ENCODE peak calls at places on chromosome 5, in four cellular contexts. One of them, this sample, is unnamed.

GRCh38 chr5:103259705-103260355 is 1.3 kb downstream of the MACIR start:
- DNase-seq in GM23338: peak
- DNase-seq in A549: no peak
- DNase-seq in ovary: no peak
- DNase-seq in this sample: peak

GRCh38 chr5:124902097-124902821 is 155.8 kb upstream of the ZNF608 start:
- DNase-seq in ovary: no peak
- DNase-seq in A549: no peak
- DNase-seq in GM23338: no peak
- DNase-seq in this sample: no peak

GRCh38 chr5:179292681-179293080 is 52.6 kb downstream of the ADAMTS2 start:
- DNase-seq in A549: no peak
- DNase-seq in ovary: no peak
- DNase-seq in GM23338: no peak
- DNase-seq in this sample: no peak

GRCh38 chr5:105350406-105351140 is 1788.0 kb upstream of the NUDT12 start:
- DNase-seq in A549: peak
- DNase-seq in GM23338: no peak
- DNase-seq in ovary: no peak
- DNase-seq in this sample: no peak

GRCh38 chr5:126139773-126140172 is 283.4 kb upstream of the GRAMD2B start:
- DNase-seq in GM23338: peak
- DNase-seq in ovary: no peak
- DNase-seq in A549: no peak
- DNase-seq in this sample: no peak

GRCh38 chr5:55535199-55535905 is 588 bp upstream of the PLPP1 start:
- DNase-seq in ovary: no peak
- DNase-seq in A549: peak
- DNase-seq in GM23338: peak
- DNase-seq in this sample: no peak

GRCh38 chr5:116502616-116503015 is 72.0 kb downstream of the SEMA6A start:
- DNase-seq in GM23338: no peak
- DNase-seq in ovary: no peak
- DNase-seq in A549: no peak
- DNase-seq in this sample: no peak

GRCh38 chr5:81121836-81122235 is 111.3 kb upstream of the CKMT2 start:
- DNase-seq in GM23338: no peak
- DNase-seq in ovary: no peak
- DNase-seq in A549: no peak
- DNase-seq in this sample: no peak

GRCh38 chr5:23523998-23524397 is 16.6 kb downstream of the PRDM9 start:
- DNase-seq in A549: no peak
- DNase-seq in GM23338: no peak
- DNase-seq in ovary: no peak
- DNase-seq in this sample: no peak

GRCh38 chr5:80959768-80960442 is at the start of gene RASGRF2:
- DNase-seq in ovary: peak
- DNase-seq in A549: peak
- DNase-seq in GM23338: peak
- DNase-seq in this sample: peak

GRCh38 chr5:176542135-176542595 is 5.0 kb upstream of the RNF44 start:
- DNase-seq in ovary: peak
- DNase-seq in GM23338: no peak
- DNase-seq in A549: no peak
- DNase-seq in this sample: no peak

GRCh38 chr5:178367351-178368120 is 134.9 kb upstream of the PHYKPL start:
- DNase-seq in A549: no peak
- DNase-seq in GM23338: no peak
- DNase-seq in ovary: no peak
- DNase-seq in this sample: no peak

GRCh38 chr5:405421-405820 is 37.6 kb upstream of the EXOC3 start:
- DNase-seq in ovary: no peak
- DNase-seq in A549: no peak
- DNase-seq in GM23338: no peak
- DNase-seq in this sample: no peak

GRCh38 chr5:67305913-67306710 is 109.5 kb upstream of the CD180 start:
- DNase-seq in ovary: no peak
- DNase-seq in GM23338: no peak
- DNase-seq in A549: no peak
- DNase-seq in this sample: no peak

GRCh38 chr5:427415-428087 is 15.4 kb upstream of the EXOC3 start:
- DNase-seq in GM23338: no peak
- DNase-seq in ovary: peak
- DNase-seq in A549: no peak
- DNase-seq in this sample: no peak

GRCh38 chr5:89580976-89581375 is 698.0 kb upstream of the MEF2C start:
- DNase-seq in A549: no peak
- DNase-seq in GM23338: peak
- DNase-seq in ovary: no peak
- DNase-seq in this sample: no peak

GRCh38 chr5:83564069-83564749 is 92.7 kb downstream of the VCAN start:
- DNase-seq in GM23338: peak
- DNase-seq in A549: peak
- DNase-seq in ovary: no peak
- DNase-seq in this sample: peak

GRCh38 chr5:24923400-24923799 is 278.6 kb upstream of the CDH10 start:
- DNase-seq in A549: no peak
- DNase-seq in GM23338: peak
- DNase-seq in ovary: no peak
- DNase-seq in this sample: no peak

GRCh38 chr5:140219068-140219971 is 44.3 kb downstream of the CYSTM1 start:
- DNase-seq in GM23338: no peak
- DNase-seq in ovary: no peak
- DNase-seq in A549: no peak
- DNase-seq in this sample: no peak

GRCh38 chr5:161851691-161852299 is 3.9 kb downstream of the GABRA1 start:
- DNase-seq in ovary: no peak
- DNase-seq in A549: peak
- DNase-seq in GM23338: peak
- DNase-seq in this sample: peak

GRCh38 chr5:71528206-71528605 is 58.9 kb upstream of the MCCC2 start:
- DNase-seq in ovary: no peak
- DNase-seq in A549: no peak
- DNase-seq in GM23338: no peak
- DNase-seq in this sample: no peak

GRCh38 chr5:87069974-87070608 is 197.6 kb upstream of the RASA1 start:
- DNase-seq in ovary: no peak
- DNase-seq in A549: peak
- DNase-seq in GM23338: peak
- DNase-seq in this sample: peak

GRCh38 chr5:158979749-158980521 is 119.8 kb downstream of the EBF1 start:
- DNase-seq in ovary: peak
- DNase-seq in GM23338: peak
- DNase-seq in A549: peak
- DNase-seq in this sample: peak

GRCh38 chr5:113244966-113245365 is 189.8 kb downstream of the TSSK1B start:
- DNase-seq in A549: no peak
- DNase-seq in GM23338: no peak
- DNase-seq in ovary: no peak
- DNase-seq in this sample: no peak

GRCh38 chr5:176769911-176770310 is 40.4 kb upstream of the UNC5A start:
- DNase-seq in A549: no peak
- DNase-seq in GM23338: no peak
- DNase-seq in ovary: no peak
- DNase-seq in this sample: no peak

GRCh38 chr5:140821375-140822280 is at the start of gene PCDHA5:
- DNase-seq in GM23338: peak
- DNase-seq in ovary: no peak
- DNase-seq in A549: peak
- DNase-seq in this sample: no peak

GRCh38 chr5:33275391-33275790 is 165.4 kb upstream of the TARS1 start:
- DNase-seq in A549: no peak
- DNase-seq in ovary: no peak
- DNase-seq in GM23338: no peak
- DNase-seq in this sample: no peak

GRCh38 chr5:33275921-33276705 is 164.7 kb upstream of the TARS1 start:
- DNase-seq in A549: no peak
- DNase-seq in ovary: no peak
- DNase-seq in GM23338: no peak
- DNase-seq in this sample: no peak

GRCh38 chr5:33281507-33281906 is 159.3 kb upstream of the TARS1 start:
- DNase-seq in A549: no peak
- DNase-seq in ovary: no peak
- DNase-seq in GM23338: no peak
- DNase-seq in this sample: no peak

GRCh38 chr5:33273985-33274384 is 166.8 kb upstream of the TARS1 start:
- DNase-seq in A549: no peak
- DNase-seq in ovary: no peak
- DNase-seq in GM23338: no peak
- DNase-seq in this sample: no peak

DNA sequence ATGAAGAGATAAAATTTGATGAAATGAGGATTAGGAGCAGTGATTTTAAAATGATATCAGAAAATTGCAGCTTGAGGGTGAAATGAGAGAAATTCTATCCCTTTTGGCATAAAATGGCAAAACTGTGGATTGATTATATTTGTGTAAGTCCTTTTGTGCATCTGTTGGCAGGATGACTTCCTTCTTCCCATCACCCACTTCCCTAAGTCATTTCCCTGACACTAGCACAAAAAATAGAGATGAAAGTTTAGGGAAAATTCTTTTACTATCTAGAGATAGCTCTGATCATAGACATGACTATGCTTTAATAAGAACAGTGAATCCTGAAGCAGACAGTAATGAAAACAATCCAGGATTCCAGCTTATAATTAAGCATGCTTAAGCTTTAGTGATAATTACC is 163.7 kb upstream of the TARS1 start:
- DNase-seq in GM23338: no peak
- DNase-seq in ovary: no peak
- DNase-seq in A549: no peak
- DNase-seq in this sample: no peak
- H3K27ac ChIP-seq in GM23338: no peak
- H3K27ac ChIP-seq in ovary: no peak
- H3K27ac ChIP-seq in A549: no peak
- H3K27ac ChIP-seq in this sample: no peak

DNA sequence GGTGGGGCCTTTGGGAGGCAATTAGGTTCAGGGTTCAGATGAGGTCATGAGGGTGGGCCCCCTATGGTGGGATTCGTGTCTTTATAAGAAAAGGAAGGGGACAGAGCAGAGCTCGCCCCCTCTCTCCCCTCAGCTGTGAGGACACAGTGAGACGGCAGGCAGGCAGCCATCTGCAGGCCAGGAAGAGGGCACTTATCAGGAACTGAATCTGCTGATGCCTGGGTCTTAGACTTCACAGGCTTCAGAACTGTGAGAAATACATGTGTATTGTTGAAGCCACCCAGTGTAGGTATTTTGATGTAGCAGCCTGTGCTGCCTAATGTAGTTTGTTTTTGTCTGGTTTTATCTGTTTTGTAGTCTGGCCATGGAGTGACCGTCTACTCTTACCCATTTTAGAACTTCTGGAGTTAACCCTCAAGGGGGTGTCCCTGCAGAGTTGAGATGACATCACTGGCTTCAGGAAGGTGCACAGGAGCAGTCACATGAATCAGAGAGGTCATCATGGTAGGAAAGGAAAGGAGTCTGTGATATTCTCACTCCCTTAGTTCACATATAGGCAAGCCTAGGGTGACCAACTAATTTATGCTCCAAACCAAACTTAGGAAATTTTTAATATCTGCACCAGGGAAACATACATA is 71.0 kb downstream of the LRRC70 start:
- DNase-seq in A549: no peak
- DNase-seq in ovary: no peak
- DNase-seq in GM23338: no peak
- DNase-seq in this sample: no peak
- TF ChIP-seq CTCF in A549: no peak
- TF ChIP-seq CTCF in ovary: no peak
- TF ChIP-seq CTCF in GM23338: no peak
- TF ChIP-seq CTCF in this sample: no peak

GRCh38 chr5:73637565-73637964 is 11.6 kb downstream of the ARHGEF28 start:
- DNase-seq in GM23338: no peak
- DNase-seq in ovary: no peak
- DNase-seq in A549: no peak
- DNase-seq in this sample: no peak
- H3K27ac ChIP-seq in GM23338: no peak
- H3K27ac ChIP-seq in ovary: no peak
- H3K27ac ChIP-seq in A549: peak
- H3K27ac ChIP-seq in this sample: no peak

DNA sequence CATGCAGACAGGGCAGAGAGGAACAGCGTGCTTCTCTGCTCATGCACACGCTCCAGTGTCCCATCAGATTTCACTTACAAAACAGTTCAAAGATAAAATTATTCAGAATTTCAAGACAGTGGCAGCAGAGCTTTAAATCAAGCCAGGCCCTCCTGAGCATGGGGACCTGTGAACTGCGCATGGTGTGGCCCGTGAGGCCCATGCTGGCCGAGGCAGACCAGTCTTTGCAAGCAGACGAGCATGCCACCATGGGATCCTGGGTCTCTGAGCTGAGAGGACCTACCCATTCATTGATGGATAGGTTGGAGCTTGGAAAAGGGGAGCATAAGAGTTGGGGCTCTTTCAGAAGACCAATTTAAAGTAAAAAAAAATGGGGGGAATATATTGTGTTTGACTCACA is 35.0 kb upstream of the SAP30L start:
- DNase-seq in ovary: no peak
- DNase-seq in A549: no peak
- DNase-seq in GM23338: no peak
- DNase-seq in this sample: no peak
- TF ChIP-seq CTCF in ovary: no peak
- TF ChIP-seq CTCF in A549: no peak
- TF ChIP-seq CTCF in GM23338: no peak
- TF ChIP-seq CTCF in this sample: no peak

GRCh38 chr5:135158315-135158697 is 124.3 kb upstream of the PITX1 start:
- DNase-seq in GM23338: no peak
- DNase-seq in ovary: no peak
- DNase-seq in A549: no peak
- DNase-seq in this sample: no peak
- H3K27ac ChIP-seq in GM23338: no peak
- H3K27ac ChIP-seq in ovary: no peak
- H3K27ac ChIP-seq in A549: no peak
- H3K27ac ChIP-seq in this sample: no peak

DNA sequence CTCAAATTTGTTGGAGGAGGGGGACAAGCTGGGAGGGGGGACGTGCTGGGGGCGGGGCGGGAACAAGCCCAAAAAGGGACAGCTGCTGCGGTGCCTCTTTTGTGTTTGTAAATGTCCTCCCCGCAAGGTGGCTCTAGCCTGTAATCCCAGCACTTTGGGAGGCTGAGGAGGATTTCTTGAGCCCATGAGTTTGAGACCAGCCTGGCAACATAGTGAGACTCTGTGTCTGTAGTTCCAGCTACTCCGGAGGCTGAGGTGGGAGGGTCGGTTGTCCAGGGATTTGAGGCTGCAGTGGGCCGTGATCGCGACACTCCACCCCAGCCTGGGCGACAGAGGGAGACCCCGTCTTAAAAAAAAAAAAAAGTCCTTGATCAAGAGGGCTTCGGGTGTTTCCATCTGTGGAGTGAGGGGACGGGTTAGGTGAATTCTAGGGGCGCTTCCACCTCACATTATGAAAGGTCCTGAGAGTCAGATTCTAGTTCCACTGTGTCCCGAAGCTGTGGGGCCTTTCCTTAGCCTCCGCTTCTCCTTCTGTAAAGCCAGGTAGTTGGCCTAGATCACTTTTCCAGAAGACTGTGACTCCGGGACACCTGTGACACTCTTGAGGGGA is 779 bp upstream of the CTNNA1 start:
- DNase-seq in GM23338: peak
- DNase-seq in ovary: peak
- DNase-seq in A549: peak
- DNase-seq in this sample: no peak
- TF ChIP-seq CTCF in GM23338: peak
- TF ChIP-seq CTCF in ovary: no peak
- TF ChIP-seq CTCF in A549: peak
- TF ChIP-seq CTCF in this sample: no peak

This sample was measured in RWPE1.